ENCODE peak calls at places on chromosomes 12 and 14, in five cellular contexts. C, Y, U, N and I are unnamed samples.

GRCh38 chr12:22275847-22276246 is 58.7 kb downstream of the ST8SIA1 start:
- DNase-seq in C (peak), Y (peak), U (peak), N (no peak), I (peak)

GRCh38 chr14:47674148-47674545 is 1.3 kb downstream of the MDGA2 start:
- DNase-seq in C (no peak), Y (no peak), U (no peak), N (no peak), I (no peak)

GRCh38 chr12:121857322-121858246 is 1.1 kb downstream of the HPD start:
- DNase-seq in C (no peak), Y (no peak), U (no peak), N (no peak), I (no peak)

GRCh38 chr12:42946776-42947435 is 357.4 kb upstream of the PRICKLE1 start:
- DNase-seq in C (peak), Y (no peak), U (no peak), N (no peak), I (peak)

GRCh38 chr12:1845427-1845826 is 25.1 kb downstream of the LRTM2 start:
- DNase-seq in C (no peak), Y (no peak), U (no peak), N (no peak), I (no peak)

GRCh38 chr14:64541261-64541970 is 875 bp downstream of the HSPA2 start:
- DNase-seq in C (no peak), Y (no peak), U (peak), N (no peak), I (no peak)

GRCh38 chr12:62288328-62288727 is 28.1 kb downstream of the USP15 start:
- DNase-seq in C (no peak), Y (no peak), U (no peak), N (no peak), I (no peak)

GRCh38 chr12:68631177-68631576 is 20.5 kb downstream of the RAP1B start:
- DNase-seq in C (peak), Y (no peak), U (no peak), N (no peak), I (no peak)

GRCh38 chr12:90216815-90217214 is 508.2 kb upstream of the ATP2B1 start:
- DNase-seq in C (peak), Y (peak), U (no peak), N (no peak), I (no peak)

GRCh38 chr14:26527095-26527494 is 70.7 kb downstream of the NOVA1 start:
- DNase-seq in C (peak), Y (peak), U (no peak), N (no peak), I (peak)

GRCh38 chr12:32344047-32344446 is 55.3 kb upstream of the FGD4 start:
- DNase-seq in C (no peak), Y (no peak), U (no peak), N (no peak), I (peak)
- TF ChIP-seq CTCF in C (no peak), Y (no peak), U (no peak), N (no peak), I (peak)

GRCh38 chr12:70849265-70849960 is 71.1 kb downstream of the PTPRR start:
- DNase-seq in C (peak), Y (peak), U (no peak), N (no peak), I (peak)

GRCh38 chr12:70853326-70853725 is 67.2 kb downstream of the PTPRR start:
- DNase-seq in C (peak), Y (peak), U (no peak), N (no peak), I (peak)

GRCh38 chr12:70854138-70854537 is 66.4 kb downstream of the PTPRR start:
- DNase-seq in C (peak), Y (no peak), U (no peak), N (no peak), I (no peak)

GRCh38 chr12:70852416-70853150 is 68.0 kb downstream of the PTPRR start:
- DNase-seq in C (peak), Y (no peak), U (no peak), N (no peak), I (no peak)

GRCh38 chr12:70854871-70855578 is 65.5 kb downstream of the PTPRR start:
- DNase-seq in C (no peak), Y (no peak), U (no peak), N (no peak), I (no peak)
- H3K4me3 ChIP-seq in C (no peak), Y (no peak), U (no peak), N (no peak), I (no peak)

GRCh38 chr14:95557832-95558231 is 23.0 kb downstream of the GLRX5 start:
- DNase-seq in C (no peak), Y (no peak), U (no peak), N (no peak), I (no peak)
- TF ChIP-seq CTCF in C (no peak), Y (no peak), U (no peak), N (no peak), I (no peak)

GRCh38 chr14:74350211-74350943 is 2.1 kb downstream of the VRTN start:
- DNase-seq in C (no peak), Y (no peak), U (no peak), N (no peak), I (no peak)

GRCh38 chr14:74348735-74349463 is 628 bp downstream of the VRTN start:
- DNase-seq in C (no peak), Y (no peak), U (no peak), N (no peak), I (no peak)

GRCh38 chr14:74350944-74351323 is 2.7 kb downstream of the VRTN start:
- DNase-seq in C (no peak), Y (no peak), U (no peak), N (no peak), I (no peak)

GRCh38 chr14:74348241-74348734 is at the start of gene VRTN:
- DNase-seq in C (no peak), Y (no peak), U (no peak), N (no peak), I (no peak)

DNA sequence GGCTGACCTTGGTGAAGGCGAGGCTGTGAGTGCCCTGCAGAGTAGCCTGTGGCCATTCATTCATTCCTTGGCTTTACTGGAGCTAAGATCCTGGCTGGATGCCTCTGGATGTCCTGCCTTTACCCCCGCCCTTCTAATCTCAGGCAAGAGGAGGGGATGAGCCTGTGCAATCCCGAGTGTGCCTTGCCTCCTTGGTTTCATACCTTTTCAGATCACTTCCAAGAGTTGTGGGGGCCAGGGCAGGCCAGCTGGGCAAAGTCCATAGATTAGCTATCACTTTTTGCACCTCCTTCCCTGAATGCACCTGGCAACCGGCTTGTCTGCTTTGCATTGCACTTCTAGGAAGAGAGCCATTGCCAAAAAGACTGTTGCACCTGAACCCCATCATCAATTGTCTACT is 1.5 kb downstream of the VRTN start:
- DNase-seq in C (no peak), Y (no peak), U (no peak), N (no peak), I (no peak)
- H3K4me3 ChIP-seq in C (no peak), Y (no peak), U (no peak), N (no peak), I (no peak)

DNA sequence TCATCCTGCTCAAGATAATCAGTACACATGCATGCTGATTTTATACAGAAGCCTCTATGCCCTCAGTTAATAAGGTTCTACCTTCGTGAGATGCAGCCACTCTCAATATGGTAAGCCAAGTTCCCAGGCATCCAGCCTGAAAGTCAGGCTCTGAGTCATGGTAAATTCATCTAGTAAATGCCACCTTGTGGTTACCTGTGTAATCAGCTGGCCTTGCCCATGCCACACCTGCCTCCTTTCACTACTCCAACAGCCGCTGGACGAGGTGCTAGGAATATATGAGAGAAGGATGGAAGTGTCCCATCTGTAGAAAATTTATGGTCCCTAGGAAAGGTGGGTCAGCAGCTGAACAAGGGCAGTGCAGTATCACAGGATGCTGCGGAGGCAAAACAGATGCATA is 207.3 kb downstream of the SSPN start:
- DNase-seq in C (no peak), Y (no peak), U (no peak), N (no peak), I (peak)
- TF ChIP-seq CTCF in C (no peak), Y (no peak), U (peak), N (no peak), I (peak)

GRCh38 chr12:96196781-96197180 is 2.6 kb downstream of the ELK3 start:
- DNase-seq in C (peak), Y (no peak), U (no peak), N (no peak), I (peak)

GRCh38 chr12:96197503-96198272 is 3.5 kb downstream of the ELK3 start:
- DNase-seq in C (peak), Y (peak), U (no peak), N (no peak), I (peak)

GRCh38 chr12:96198970-96199369 is 4.8 kb downstream of the ELK3 start:
- DNase-seq in C (peak), Y (peak), U (no peak), N (no peak), I (peak)

GRCh38 chr12:96201272-96202227 is 7.4 kb downstream of the ELK3 start:
- DNase-seq in C (no peak), Y (no peak), U (no peak), N (peak), I (no peak)

GRCh38 chr12:96199465-96199864 is 5.3 kb downstream of the ELK3 start:
- DNase-seq in C (no peak), Y (no peak), U (no peak), N (no peak), I (no peak)
- H3K4me3 ChIP-seq in C (no peak), Y (no peak), U (no peak), N (no peak), I (no peak)

DNA sequence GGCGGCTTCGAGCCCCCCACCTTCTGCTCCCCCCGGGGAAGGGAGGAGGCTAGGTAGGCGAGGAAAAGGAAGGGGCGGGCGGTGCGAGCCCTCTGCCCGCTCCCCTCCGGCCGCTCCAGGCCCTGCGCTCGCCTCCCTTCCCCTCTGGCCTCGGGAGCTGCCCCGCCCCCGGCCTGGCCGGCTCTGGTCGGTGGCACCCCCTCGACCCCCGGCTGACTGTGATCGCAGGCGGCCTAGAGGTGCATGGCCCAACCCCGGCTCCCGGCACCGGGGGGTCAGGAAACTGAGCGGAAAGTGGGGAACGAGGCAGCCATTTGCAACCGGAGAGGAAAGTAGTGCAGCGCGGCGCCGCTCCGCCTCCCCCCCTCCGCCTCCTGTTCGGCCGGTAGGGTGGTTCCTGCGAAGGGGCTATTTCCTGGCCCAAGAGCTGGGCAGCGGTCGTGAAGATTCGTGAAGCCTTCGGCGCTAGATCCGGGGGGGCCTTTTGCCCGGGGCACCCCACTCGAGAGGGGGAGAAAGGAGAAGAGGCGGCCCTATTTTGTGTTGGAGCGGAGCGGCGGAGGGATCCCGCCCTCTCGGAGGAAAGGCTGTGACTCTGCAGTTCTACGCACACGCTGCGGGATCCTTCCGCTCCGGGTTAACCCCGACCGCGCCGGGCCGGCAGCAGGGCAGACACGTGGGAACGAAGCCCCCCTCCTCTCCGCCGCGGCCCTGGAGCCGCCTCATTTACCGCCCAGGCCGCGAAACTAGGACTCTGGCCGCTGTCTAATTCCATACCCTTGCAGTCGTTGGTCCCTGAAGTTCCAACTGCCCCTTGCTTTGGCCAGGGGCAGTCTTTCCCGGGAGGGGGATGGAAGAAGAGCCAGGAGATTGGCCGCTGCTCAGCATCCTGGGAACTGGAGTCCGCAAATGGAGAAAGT is at the start of gene KMT2D:
- DNase-seq in C (peak), Y (peak), U (peak), N (peak), I (peak)
- TF ChIP-seq CTCF in C (peak), Y (peak), U (peak), N (no peak), I (peak)